ENCODE peak calls at places on chromosomes 5 and 9, in seven cellular contexts. Z is mammary epithelial cell, U is SK-N-SH, T is GM23248, W is hepatocyte, B is endothelial cell of umbilical vein, S is HCT116. G is an unnamed sample.

GRCh38 chr5:139410886-139411835 is 7.3 kb upstream of the SPATA24 start:
- DNase-seq in Z (no peak), U (no peak), T (peak; percentile 84), W (no peak), B (no peak), S (no peak), G (no peak)

GRCh38 chr9:78566948-78567675 is 270.2 kb downstream of the PSAT1 start:
- DNase-seq in Z (peak; percentile 44), U (no peak), T (peak; percentile 77), W (no peak), B (no peak), S (no peak), G (peak; percentile 60)

GRCh38 chr9:109101810-109102209 is 17.9 kb downstream of the TMEM245 start:
- DNase-seq in Z (peak; percentile 91), U (no peak), T (peak; percentile 47), W (no peak), B (peak; percentile 93), S (peak; percentile 27), G (peak; percentile 97)

GRCh38 chr9:76218868-76219462 is 175.3 kb downstream of the RFK start:
- DNase-seq in Z (no peak), U (no peak), T (no peak), W (no peak), B (no peak), S (no peak), G (peak; percentile 36)

GRCh38 chr9:35026671-35027070 is 37.1 kb downstream of the DNAJB5 start:
- DNase-seq in Z (no peak), U (no peak), T (no peak), W (no peak), B (peak; percentile 19), S (no peak), G (no peak)

GRCh38 chr5:133203317-133204305 is 151.8 kb downstream of the HSPA4 start:
- DNase-seq in Z (no peak), U (no peak), T (no peak), W (no peak), B (no peak), S (no peak), G (peak; percentile 20)

GRCh38 chr9:135886147-135886981 is 21.0 kb downstream of the CAMSAP1 start:
- DNase-seq in Z (peak; percentile 77), U (no peak), T (no peak), W (no peak), B (no peak), S (no peak), G (peak; percentile 77)

GRCh38 chr5:116492016-116492623 is 82.5 kb downstream of the SEMA6A start:
- DNase-seq in Z (peak; percentile 90), U (no peak), T (peak; percentile 93), W (no peak), B (no peak), S (no peak), G (peak; percentile 92)

GRCh38 chr5:76479973-76480667 is 77.0 kb downstream of the IQGAP2 start:
- DNase-seq in Z (no peak), U (no peak), T (no peak), W (peak; percentile 39), B (no peak), S (no peak), G (no peak)

GRCh38 chr5:133108481-133108921 is 56.7 kb downstream of the HSPA4 start:
- DNase-seq in Z (no peak), U (no peak), T (no peak), W (no peak), B (no peak), S (no peak), G (no peak)

GRCh38 chr9:96014078-96014477 is 138.6 kb downstream of the ERCC6L2 start:
- DNase-seq in Z (no peak), U (no peak), T (no peak), W (no peak), B (no peak), S (no peak), G (no peak)

GRCh38 chr9:90979138-90979551 is 177.5 kb downstream of the SYK start:
- DNase-seq in Z (peak; percentile 90), U (no peak), T (no peak), W (no peak), B (no peak), S (no peak), G (no peak)

GRCh38 chr5:149646564-149646963 is 65.3 kb downstream of the ARHGEF37 start:
- DNase-seq in Z (peak; percentile 53), U (peak; percentile 80), T (no peak), W (peak; percentile 27), B (no peak), S (no peak), G (peak; percentile 14)

GRCh38 chr9:129146441-129146933 is 31.6 kb downstream of the IER5L start:
- DNase-seq in Z (no peak), U (no peak), T (no peak), W (peak; percentile 61), B (peak; percentile 10), S (no peak), G (no peak)

GRCh38 chr5:50962934-50963646 is 296.7 kb downstream of the PARP8 start:
- DNase-seq in Z (peak; percentile 36), U (peak; percentile 87), T (peak; percentile 65), W (peak; percentile 86), B (peak; percentile 56), S (peak; percentile 48), G (no peak)

GRCh38 chr5:463952-464351 is 21.0 kb downstream of the EXOC3 start:
- DNase-seq in Z (no peak), U (no peak), T (no peak), W (no peak), B (no peak), S (no peak), G (no peak)

GRCh38 chr5:109364977-109365376 is 44.8 kb downstream of the PJA2 start:
- DNase-seq in Z (no peak), U (no peak), T (no peak), W (no peak), B (no peak), S (no peak), G (no peak)

GRCh38 chr9:131385296-131385695 is 8.6 kb upstream of the PRRC2B start:
- DNase-seq in Z (no peak), U (no peak), T (no peak), W (no peak), B (no peak), S (no peak), G (no peak)

GRCh38 chr9:79220666-79221065 is 351.1 kb upstream of the TLE4 start:
- DNase-seq in Z (no peak), U (no peak), T (peak; percentile 78), W (no peak), B (no peak), S (no peak), G (peak; percentile 84)

GRCh38 chr5:142686210-142686734 is 382 bp upstream of the FGF1 start:
- DNase-seq in Z (peak; percentile 81), U (peak; percentile 50), T (no peak), W (no peak), B (no peak), S (no peak), G (peak; percentile 43)

GRCh38 chr5:169048568-169049125 is 252.3 kb downstream of the SLIT3 start:
- DNase-seq in Z (no peak), U (no peak), T (peak; percentile 19), W (no peak), B (no peak), S (no peak), G (peak; percentile 50)

GRCh38 chr5:169050146-169050571 is 250.8 kb downstream of the SLIT3 start:
- DNase-seq in Z (peak; percentile 73), U (no peak), T (peak; percentile 81), W (no peak), B (no peak), S (no peak), G (peak; percentile 42)

GRCh38 chr5:169039592-169039991 is 261.3 kb downstream of the SLIT3 start:
- DNase-seq in Z (no peak), U (no peak), T (no peak), W (no peak), B (no peak), S (no peak), G (no peak)

GRCh38 chr5:169041180-169041579 is 259.8 kb downstream of the SLIT3 start:
- DNase-seq in Z (no peak), U (no peak), T (no peak), W (no peak), B (no peak), S (no peak), G (no peak)

DNA sequence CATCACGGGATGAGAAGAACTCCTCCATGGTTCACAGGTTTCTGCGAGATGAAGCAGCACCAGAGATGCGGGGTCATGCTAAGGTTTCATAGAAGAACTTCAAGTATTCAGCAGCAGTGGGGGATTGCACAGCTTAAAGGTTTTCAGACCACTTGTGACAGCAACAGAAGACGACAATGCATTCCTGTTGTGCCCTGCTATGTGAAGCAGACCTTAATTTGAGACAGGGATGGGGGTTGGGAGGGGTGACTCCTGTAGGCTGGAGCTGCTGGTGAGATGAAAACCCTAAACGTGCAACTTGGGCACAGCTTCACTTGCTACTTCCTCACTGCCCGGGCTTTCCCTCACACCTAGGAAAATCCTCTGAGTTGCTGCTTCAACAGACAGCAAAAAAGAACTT is 256.0 kb downstream of the SLIT3 start:
- DNase-seq in Z (no peak), U (no peak), T (no peak), W (no peak), B (no peak), S (no peak), G (no peak)
- H3K4me2 ChIP-seq in Z (no peak overlapping the region), U (no peak overlapping the region), T (no peak overlapping the region), W (no peak overlapping the region), B (no peak overlapping the region), S (no peak overlapping the region), G (no peak overlapping the region)

DNA sequence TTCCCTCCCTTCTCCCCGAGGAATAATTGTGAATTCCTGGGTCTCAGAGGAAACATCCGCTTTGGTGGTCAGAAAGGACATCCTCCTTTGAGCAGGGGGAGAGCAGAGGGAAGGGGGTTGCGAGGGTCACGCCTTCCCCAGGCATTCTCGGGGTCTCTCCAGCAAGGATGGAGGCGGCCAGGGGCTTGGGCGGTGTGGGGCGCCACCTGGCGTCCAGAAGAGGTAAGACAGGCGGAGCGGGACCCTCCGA is 129.1 kb downstream of the KCNIP1 start:
- DNase-seq in Z (no peak), U (peak; percentile 93), T (no peak), W (peak; percentile 85), B (no peak), S (no peak), G (no peak)
- H3K4me2 ChIP-seq in Z (peak overlapping the region; percentile 65), U (peak overlapping the region; percentile 98), T (peak overlapping the region; percentile 67), W (peak overlapping the region; percentile 81), B (peak overlapping the region; percentile 79), S (peak overlapping the region; percentile 81), G (peak overlapping the region; percentile 86)

GRCh38 chr5:160492565-160492964 is 70.9 kb downstream of the PTTG1 start:
- DNase-seq in Z (no peak), U (no peak), T (peak; percentile 47), W (no peak), B (no peak), S (no peak), G (peak; percentile 26)
- H3K4me2 ChIP-seq in Z (no peak overlapping the region), U (no peak overlapping the region), T (no peak overlapping the region), W (no peak overlapping the region), B (no peak overlapping the region), S (no peak overlapping the region), G (no peak overlapping the region)

DNA sequence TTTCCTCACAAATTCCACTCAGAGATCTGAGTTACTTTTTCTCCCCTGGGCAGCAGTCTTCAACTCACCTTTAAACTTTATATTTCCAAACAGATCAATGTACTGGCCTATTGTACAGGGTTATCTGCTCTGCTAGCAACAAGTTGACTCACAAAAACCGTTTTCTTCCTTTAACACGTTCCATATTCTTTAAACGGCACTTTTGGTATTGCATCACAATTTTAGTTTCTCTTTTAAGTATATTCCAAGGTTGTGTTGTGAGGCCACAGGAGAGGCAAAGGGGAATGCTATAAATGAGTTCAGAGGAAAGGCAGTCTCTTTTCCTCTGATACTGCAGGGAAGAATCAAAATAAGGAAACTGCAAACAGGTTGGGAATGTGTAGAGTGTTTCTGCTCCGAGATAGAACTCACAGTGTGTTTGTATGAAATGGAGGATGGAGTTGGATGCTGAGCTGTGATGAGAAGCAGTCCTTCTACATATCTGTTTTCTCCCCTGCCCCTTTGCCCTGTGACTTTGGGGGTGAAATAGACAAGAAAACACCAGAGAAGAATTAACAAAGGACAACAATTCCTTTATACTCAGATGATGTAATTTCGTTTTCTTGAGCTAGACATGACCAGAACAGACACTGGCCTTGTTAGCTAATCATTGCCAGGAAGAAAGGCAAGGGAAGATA is 9.9 kb upstream of the ALDOB start:
- DNase-seq in Z (no peak), U (no peak), T (peak; percentile 57), W (peak; percentile 40), B (no peak), S (no peak), G (no peak)
- H3K4me2 ChIP-seq in Z (peak overlapping the region; percentile 25), U (peak overlapping the region; percentile 46), T (peak overlapping the region; percentile 74), W (peak overlapping the region; percentile 61), B (no peak overlapping the region), S (no peak overlapping the region), G (no peak overlapping the region)

G was measured in astrocyte.